ENCODE peak calls at places on chromosomes 3 and 15, in ten cellular contexts. One of them, this sample, is unnamed.

GRCh38 chr3:170585008-170585936 is 603 bp downstream of the SLC7A14 start:
- DNase-seq in transverse colon: no peak
- DNase-seq in esophagus muscularis mucosa: no peak
- DNase-seq in Panc1: no peak
- DNase-seq in A549: no peak
- DNase-seq in mucosa of descending colon: no peak
- DNase-seq in stomach: no peak
- DNase-seq in AG10803: no peak
- DNase-seq in lung: no peak
- DNase-seq in CD8-positive, alpha-beta T cell: no peak
- DNase-seq in this sample: no peak

GRCh38 chr15:58981808-58982475 is 5.5 kb upstream of the RNF111 start:
- DNase-seq in CD8-positive, alpha-beta T cell: no peak
- DNase-seq in Panc1: no peak
- DNase-seq in lung: no peak
- DNase-seq in transverse colon: no peak
- DNase-seq in stomach: no peak
- DNase-seq in A549: no peak
- DNase-seq in mucosa of descending colon: no peak
- DNase-seq in AG10803: no peak
- DNase-seq in esophagus muscularis mucosa: no peak
- DNase-seq in this sample: no peak

GRCh38 chr3:46943237-46944187 is 33.0 kb downstream of the CCDC12 start:
- DNase-seq in AG10803: no peak
- DNase-seq in stomach: peak; percentile 80
- DNase-seq in mucosa of descending colon: peak; percentile 67
- DNase-seq in lung: peak; percentile 74
- DNase-seq in esophagus muscularis mucosa: no peak
- DNase-seq in Panc1: no peak
- DNase-seq in CD8-positive, alpha-beta T cell: no peak
- DNase-seq in transverse colon: peak; percentile 69
- DNase-seq in A549: peak; percentile 51
- DNase-seq in this sample: no peak

GRCh38 chr3:56251343-56251945 is 216.8 kb downstream of the ERC2 start:
- DNase-seq in mucosa of descending colon: peak; percentile 67
- DNase-seq in AG10803: peak; percentile 59
- DNase-seq in esophagus muscularis mucosa: no peak
- DNase-seq in Panc1: peak; percentile 18
- DNase-seq in transverse colon: peak; percentile 17
- DNase-seq in stomach: peak; percentile 34
- DNase-seq in CD8-positive, alpha-beta T cell: no peak
- DNase-seq in A549: peak; percentile 19
- DNase-seq in lung: peak; percentile 38
- DNase-seq in this sample: peak; percentile 63

GRCh38 chr3:32334675-32335074 is 57.0 kb upstream of the CMTM7 start:
- DNase-seq in A549: no peak
- DNase-seq in stomach: no peak
- DNase-seq in Panc1: no peak
- DNase-seq in lung: no peak
- DNase-seq in mucosa of descending colon: no peak
- DNase-seq in CD8-positive, alpha-beta T cell: peak; percentile 36
- DNase-seq in transverse colon: no peak
- DNase-seq in esophagus muscularis mucosa: no peak
- DNase-seq in AG10803: no peak
- DNase-seq in this sample: peak; percentile 10

GRCh38 chr3:159480046-159480445 is 508.6 kb upstream of the IL12A start:
- DNase-seq in AG10803: no peak
- DNase-seq in lung: no peak
- DNase-seq in esophagus muscularis mucosa: no peak
- DNase-seq in A549: no peak
- DNase-seq in stomach: no peak
- DNase-seq in Panc1: no peak
- DNase-seq in mucosa of descending colon: no peak
- DNase-seq in transverse colon: no peak
- DNase-seq in CD8-positive, alpha-beta T cell: no peak
- DNase-seq in this sample: no peak

GRCh38 chr15:59223736-59224135 is 17.1 kb downstream of the LDHAL6B start:
- DNase-seq in stomach: no peak
- DNase-seq in lung: no peak
- DNase-seq in Panc1: no peak
- DNase-seq in mucosa of descending colon: no peak
- DNase-seq in A549: no peak
- DNase-seq in transverse colon: no peak
- DNase-seq in AG10803: no peak
- DNase-seq in esophagus muscularis mucosa: peak; percentile 82
- DNase-seq in CD8-positive, alpha-beta T cell: no peak
- DNase-seq in this sample: no peak

GRCh38 chr3:36991923-36992805 is 767 bp downstream of the EPM2AIP1 start:
- DNase-seq in stomach: no peak
- DNase-seq in esophagus muscularis mucosa: no peak
- DNase-seq in A549: peak; percentile 8
- DNase-seq in CD8-positive, alpha-beta T cell: no peak
- DNase-seq in AG10803: peak; percentile 67
- DNase-seq in Panc1: no peak
- DNase-seq in transverse colon: peak; percentile 35
- DNase-seq in mucosa of descending colon: no peak
- DNase-seq in lung: no peak
- DNase-seq in this sample: peak; percentile 74

GRCh38 chr3:8954938-8955763 is 8.1 kb downstream of the RAD18 start:
- DNase-seq in Panc1: no peak
- DNase-seq in stomach: no peak
- DNase-seq in A549: no peak
- DNase-seq in transverse colon: no peak
- DNase-seq in CD8-positive, alpha-beta T cell: no peak
- DNase-seq in lung: no peak
- DNase-seq in esophagus muscularis mucosa: no peak
- DNase-seq in AG10803: peak; percentile 62
- DNase-seq in mucosa of descending colon: no peak
- DNase-seq in this sample: peak; percentile 65

GRCh38 chr3:46401579-46401978 is 5.3 kb downstream of the CCR5AS start:
- DNase-seq in esophagus muscularis mucosa: no peak
- DNase-seq in stomach: no peak
- DNase-seq in AG10803: no peak
- DNase-seq in CD8-positive, alpha-beta T cell: no peak
- DNase-seq in mucosa of descending colon: no peak
- DNase-seq in lung: no peak
- DNase-seq in Panc1: no peak
- DNase-seq in transverse colon: no peak
- DNase-seq in A549: no peak
- DNase-seq in this sample: no peak

GRCh38 chr15:100875976-100876375 is 3.7 kb upstream of the ALDH1A3 start:
- DNase-seq in AG10803: no peak
- DNase-seq in lung: no peak
- DNase-seq in Panc1: no peak
- DNase-seq in mucosa of descending colon: no peak
- DNase-seq in stomach: no peak
- DNase-seq in CD8-positive, alpha-beta T cell: no peak
- DNase-seq in esophagus muscularis mucosa: no peak
- DNase-seq in A549: no peak
- DNase-seq in transverse colon: no peak
- DNase-seq in this sample: no peak

GRCh38 chr15:28879551-28879950 is 6.2 kb upstream of the APBA2 start:
- DNase-seq in Panc1: no peak
- DNase-seq in transverse colon: no peak
- DNase-seq in mucosa of descending colon: no peak
- DNase-seq in lung: no peak
- DNase-seq in AG10803: no peak
- DNase-seq in A549: no peak
- DNase-seq in esophagus muscularis mucosa: no peak
- DNase-seq in CD8-positive, alpha-beta T cell: no peak
- DNase-seq in stomach: no peak
- DNase-seq in this sample: no peak

GRCh38 chr15:28880680-28881079 is 5.1 kb upstream of the APBA2 start:
- DNase-seq in AG10803: no peak
- DNase-seq in CD8-positive, alpha-beta T cell: no peak
- DNase-seq in lung: no peak
- DNase-seq in mucosa of descending colon: no peak
- DNase-seq in A549: no peak
- DNase-seq in Panc1: no peak
- DNase-seq in transverse colon: no peak
- DNase-seq in stomach: no peak
- DNase-seq in esophagus muscularis mucosa: no peak
- DNase-seq in this sample: no peak

GRCh38 chr15:28878209-28878608 is 7.6 kb upstream of the APBA2 start:
- DNase-seq in lung: no peak
- DNase-seq in CD8-positive, alpha-beta T cell: no peak
- DNase-seq in A549: no peak
- DNase-seq in AG10803: no peak
- DNase-seq in Panc1: no peak
- DNase-seq in esophagus muscularis mucosa: no peak
- DNase-seq in mucosa of descending colon: no peak
- DNase-seq in stomach: no peak
- DNase-seq in transverse colon: no peak
- DNase-seq in this sample: no peak

GRCh38 chr15:28881600-28881999 is 4.2 kb upstream of the APBA2 start:
- DNase-seq in A549: no peak
- DNase-seq in lung: no peak
- DNase-seq in CD8-positive, alpha-beta T cell: no peak
- DNase-seq in AG10803: no peak
- DNase-seq in Panc1: no peak
- DNase-seq in mucosa of descending colon: no peak
- DNase-seq in transverse colon: no peak
- DNase-seq in stomach: no peak
- DNase-seq in esophagus muscularis mucosa: no peak
- DNase-seq in this sample: no peak

DNA sequence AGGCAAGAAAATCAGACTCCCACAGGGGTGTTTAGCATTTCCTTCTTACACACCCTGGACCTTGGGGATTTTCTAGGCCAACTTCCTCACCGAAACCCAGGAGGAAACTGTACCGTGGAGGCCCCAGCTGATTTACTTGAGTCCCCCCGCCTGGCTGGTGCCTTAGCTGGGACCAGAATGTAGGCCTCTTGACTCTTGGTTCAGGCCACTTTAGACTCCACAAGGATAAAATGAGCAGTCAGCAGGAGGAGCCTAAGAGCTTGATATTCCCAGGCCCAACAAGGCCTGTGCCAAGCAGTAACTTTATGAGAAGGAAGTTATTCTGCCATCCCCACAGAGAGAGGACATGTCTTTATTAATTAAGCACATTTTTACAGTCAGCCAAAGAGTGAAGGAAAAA is 4.6 kb upstream of the APBA2 start:
- DNase-seq in lung: no peak
- DNase-seq in AG10803: no peak
- DNase-seq in mucosa of descending colon: no peak
- DNase-seq in transverse colon: no peak
- DNase-seq in CD8-positive, alpha-beta T cell: no peak
- DNase-seq in Panc1: no peak
- DNase-seq in stomach: no peak
- DNase-seq in A549: no peak
- DNase-seq in esophagus muscularis mucosa: no peak
- DNase-seq in this sample: peak; percentile 29
- TF ChIP-seq CTCF in lung: no peak
- TF ChIP-seq CTCF in AG10803: no peak
- TF ChIP-seq CTCF in mucosa of descending colon: no peak
- TF ChIP-seq CTCF in transverse colon: no peak
- TF ChIP-seq CTCF in CD8-positive, alpha-beta T cell: no peak
- TF ChIP-seq CTCF in Panc1: no peak
- TF ChIP-seq CTCF in stomach: no peak
- TF ChIP-seq CTCF in A549: peak; percentile 7
- TF ChIP-seq CTCF in esophagus muscularis mucosa: no peak
- TF ChIP-seq CTCF in this sample: peak; percentile 31

GRCh38 chr3:108219336-108219735 is 2.9 kb downstream of the IFT57 start:
- DNase-seq in AG10803: no peak
- DNase-seq in mucosa of descending colon: no peak
- DNase-seq in A549: no peak
- DNase-seq in Panc1: no peak
- DNase-seq in esophagus muscularis mucosa: no peak
- DNase-seq in CD8-positive, alpha-beta T cell: no peak
- DNase-seq in transverse colon: no peak
- DNase-seq in stomach: no peak
- DNase-seq in lung: no peak
- DNase-seq in this sample: no peak
- H3K4me3 ChIP-seq in AG10803: no peak overlapping the region
- H3K4me3 ChIP-seq in mucosa of descending colon: no peak overlapping the region
- H3K4me3 ChIP-seq in A549: no peak overlapping the region
- H3K4me3 ChIP-seq in Panc1: no peak overlapping the region
- H3K4me3 ChIP-seq in esophagus muscularis mucosa: no peak overlapping the region
- H3K4me3 ChIP-seq in CD8-positive, alpha-beta T cell: no peak overlapping the region
- H3K4me3 ChIP-seq in transverse colon: no peak overlapping the region
- H3K4me3 ChIP-seq in stomach: no peak overlapping the region
- H3K4me3 ChIP-seq in lung: no peak overlapping the region
- H3K4me3 ChIP-seq in this sample: no peak overlapping the region

DNA sequence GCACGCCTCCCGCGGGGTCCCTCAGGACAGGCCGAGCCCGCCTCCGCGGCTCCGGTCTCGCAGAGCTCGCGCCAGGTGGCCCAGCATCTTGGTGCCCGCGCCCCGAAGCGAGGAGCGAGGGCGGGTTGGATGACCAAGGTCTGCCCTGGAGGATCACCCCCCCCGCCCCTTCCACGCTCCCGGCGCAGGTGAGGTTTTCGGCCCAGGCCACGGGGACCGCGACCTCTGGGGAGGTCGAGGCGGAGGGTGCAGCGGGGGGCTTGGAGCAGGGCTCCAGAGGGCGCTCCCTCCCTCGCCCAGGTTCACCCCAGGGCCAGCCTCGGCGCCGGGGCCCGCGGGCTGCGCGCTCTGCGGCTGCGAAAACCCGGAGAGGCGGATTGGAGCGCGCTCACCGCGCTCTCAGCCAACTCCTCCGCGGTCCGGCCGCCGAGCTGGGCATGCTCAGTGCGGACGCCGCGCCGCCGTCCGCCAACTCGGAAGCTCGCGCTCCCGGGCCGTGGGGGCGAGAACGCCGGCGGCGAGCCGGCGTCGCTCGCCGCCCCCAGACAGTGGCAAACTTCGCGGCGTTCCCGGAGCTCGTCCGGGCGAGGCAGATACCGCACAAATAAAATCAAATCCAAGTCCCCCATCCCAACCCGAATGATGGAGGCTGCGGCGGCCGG is at the start of gene MED12L:
- DNase-seq in mucosa of descending colon: peak; percentile 70
- DNase-seq in Panc1: no peak
- DNase-seq in CD8-positive, alpha-beta T cell: peak; percentile 32
- DNase-seq in lung: peak; percentile 66
- DNase-seq in esophagus muscularis mucosa: no peak
- DNase-seq in stomach: peak; percentile 78
- DNase-seq in transverse colon: peak; percentile 71
- DNase-seq in A549: peak; percentile 90
- DNase-seq in AG10803: peak; percentile 70
- DNase-seq in this sample: peak; percentile 68
- TF ChIP-seq CTCF in mucosa of descending colon: no peak
- TF ChIP-seq CTCF in Panc1: peak; percentile 22
- TF ChIP-seq CTCF in CD8-positive, alpha-beta T cell: no peak
- TF ChIP-seq CTCF in lung: no peak
- TF ChIP-seq CTCF in esophagus muscularis mucosa: no peak
- TF ChIP-seq CTCF in stomach: no peak
- TF ChIP-seq CTCF in transverse colon: no peak
- TF ChIP-seq CTCF in A549: no peak
- TF ChIP-seq CTCF in AG10803: no peak
- TF ChIP-seq CTCF in this sample: no peak

GRCh38 chr3:194329566-194329965 is 21.6 kb downstream of the CPN2 start:
- DNase-seq in AG10803: no peak
- DNase-seq in lung: no peak
- DNase-seq in Panc1: no peak
- DNase-seq in stomach: no peak
- DNase-seq in esophagus muscularis mucosa: no peak
- DNase-seq in transverse colon: no peak
- DNase-seq in mucosa of descending colon: no peak
- DNase-seq in CD8-positive, alpha-beta T cell: no peak
- DNase-seq in A549: no peak
- DNase-seq in this sample: no peak
- H3K4me3 ChIP-seq in AG10803: no peak overlapping the region
- H3K4me3 ChIP-seq in lung: no peak overlapping the region
- H3K4me3 ChIP-seq in Panc1: no peak overlapping the region
- H3K4me3 ChIP-seq in stomach: no peak overlapping the region
- H3K4me3 ChIP-seq in esophagus muscularis mucosa: no peak overlapping the region
- H3K4me3 ChIP-seq in transverse colon: no peak overlapping the region
- H3K4me3 ChIP-seq in mucosa of descending colon: no peak overlapping the region
- H3K4me3 ChIP-seq in CD8-positive, alpha-beta T cell: no peak overlapping the region
- H3K4me3 ChIP-seq in A549: no peak overlapping the region
- H3K4me3 ChIP-seq in this sample: no peak overlapping the region

This sample was measured in fibroblast of villous mesenchyme.